ENCODE peak calls at places on chromosomes 6 and 20, in seven cellular contexts. D is tibial artery, F is astrocyte of the cerebellum, A is heart left ventricle, U is GM13976, J is ovary, I is psoas muscle. N is an unnamed sample.
A peak's percentile ranks its signal among the peaks of the same experiment; 100 is the strongest.

GRCh38 chr6:33314943-33315752 is 1.3 kb upstream of the TAPBP start:
- DNase-seq in D (no peak), F (no peak), A (peak; percentile 59), U (peak; percentile 31), J (peak; percentile 58), I (peak; percentile 52), N (no peak)

GRCh38 chr20:44014807-44015732 is 100.4 kb downstream of the TOX2 start:
- DNase-seq in D (no peak), F (no peak), A (no peak), U (no peak), J (no peak), I (no peak), N (no peak)

GRCh38 chr6:129696843-129697242 is 13.1 kb downstream of the ARHGAP18 start:
- DNase-seq in D (no peak), F (no peak), A (no peak), U (no peak), J (no peak), I (no peak), N (no peak)

GRCh38 chr6:36627801-36628246 is 33.7 kb downstream of the SRSF3 start:
- DNase-seq in D (peak; percentile 69), F (peak; percentile 72), A (peak; percentile 74), U (no peak), J (peak; percentile 71), I (no peak), N (no peak)

GRCh38 chr20:47735412-47736400 is 49.6 kb downstream of the SULF2 start:
- DNase-seq in D (peak; percentile 40), F (no peak), A (peak; percentile 62), U (no peak), J (no peak), I (peak; percentile 36), N (peak; percentile 91)

GRCh38 chr6:161383951-161384350 is 110.1 kb upstream of the AGPAT4 start:
- DNase-seq in D (no peak), F (no peak), A (no peak), U (no peak), J (no peak), I (no peak), N (no peak)

GRCh38 chr6:51352506-51353029 is 533.9 kb downstream of the TFAP2B start:
- DNase-seq in D (no peak), F (no peak), A (no peak), U (no peak), J (no peak), I (no peak), N (no peak)

GRCh38 chr20:35238746-35239145 is 12.3 kb downstream of the MMP24 start:
- DNase-seq in D (no peak), F (no peak), A (no peak), U (no peak), J (no peak), I (no peak), N (no peak)

GRCh38 chr6:165668951-165669350 is 5.9 kb upstream of the PDE10A start:
- DNase-seq in D (no peak), F (no peak), A (no peak), U (no peak), J (no peak), I (no peak), N (no peak)

GRCh38 chr6:167152858-167153257 is 4.9 kb downstream of the GPR31 start:
- DNase-seq in D (no peak), F (no peak), A (no peak), U (no peak), J (no peak), I (no peak), N (no peak)

GRCh38 chr20:61293951-61294350 is 41.9 kb downstream of the CDH4 start:
- DNase-seq in D (no peak), F (no peak), A (no peak), U (no peak), J (no peak), I (no peak), N (no peak)

GRCh38 chr6:163577404-163577803 is 162.9 kb downstream of the QKI start:
- DNase-seq in D (no peak), F (no peak), A (no peak), U (no peak), J (no peak), I (no peak), N (no peak)

GRCh38 chr6:82780334-82780733 is 285.3 kb downstream of the UBE3D start:
- DNase-seq in D (no peak), F (no peak), A (no peak), U (no peak), J (no peak), I (no peak), N (no peak)

GRCh38 chr20:63740070-63740500 is 509 bp downstream of the SLC2A4RG start:
- DNase-seq in D (peak; percentile 42), F (no peak), A (peak; percentile 67), U (peak; percentile 75), J (peak; percentile 63), I (no peak), N (no peak)

GRCh38 chr20:50488236-50488806 is 21.9 kb upstream of the PTPN1 start:
- DNase-seq in D (no peak), F (no peak), A (no peak), U (no peak), J (no peak), I (no peak), N (no peak)

GRCh38 chr6:4253604-4254211 is 118.3 kb upstream of the ECI2 start:
- DNase-seq in D (no peak), F (peak; percentile 34), A (no peak), U (no peak), J (no peak), I (peak; percentile 26), N (no peak)

GRCh38 chr6:143179096-143179495 is 118.4 kb downstream of the AIG1 start:
- DNase-seq in D (no peak), F (no peak), A (no peak), U (no peak), J (no peak), I (no peak), N (no peak)

GRCh38 chr6:116431964-116432595 is 29.1 kb upstream of the CALHM6 start:
- DNase-seq in D (no peak), F (no peak), A (no peak), U (no peak), J (no peak), I (no peak), N (no peak)

GRCh38 chr6:80382796-80383195 is 276.3 kb downstream of the BCKDHB start:
- DNase-seq in D (no peak), F (peak; percentile 15), A (no peak), U (no peak), J (no peak), I (no peak), N (no peak)

GRCh38 chr20:63635431-63636141 is 8.7 kb upstream of the GMEB2 start:
- DNase-seq in D (no peak), F (no peak), A (peak; percentile 45), U (no peak), J (no peak), I (no peak), N (no peak)

GRCh38 chr6:4687989-4688947 is 87.9 kb upstream of the CDYL start:
- DNase-seq in D (peak; percentile 34), F (no peak), A (no peak), U (no peak), J (no peak), I (peak; percentile 20), N (peak; percentile 80)

GRCh38 chr20:6466065-6466810 is 301.2 kb upstream of the BMP2 start:
- DNase-seq in D (no peak), F (no peak), A (no peak), U (no peak), J (no peak), I (no peak), N (no peak)

GRCh38 chr6:19849196-19849595 is 12.0 kb downstream of the ID4 start:
- DNase-seq in D (no peak), F (no peak), A (no peak), U (no peak), J (no peak), I (no peak), N (no peak)

GRCh38 chr6:161292145-161292544 is 18.3 kb upstream of the AGPAT4 start:
- DNase-seq in D (no peak), F (no peak), A (no peak), U (no peak), J (no peak), I (no peak), N (no peak)

GRCh38 chr6:143339223-143339622 is 111.3 kb downstream of the ADAT2 start:
- DNase-seq in D (no peak), F (no peak), A (no peak), U (no peak), J (no peak), I (no peak), N (no peak)

GRCh38 chr6:133623621-133624020 is 265.3 kb upstream of the TCF21 start:
- DNase-seq in D (no peak), F (no peak), A (no peak), U (no peak), J (no peak), I (no peak), N (no peak)

DNA sequence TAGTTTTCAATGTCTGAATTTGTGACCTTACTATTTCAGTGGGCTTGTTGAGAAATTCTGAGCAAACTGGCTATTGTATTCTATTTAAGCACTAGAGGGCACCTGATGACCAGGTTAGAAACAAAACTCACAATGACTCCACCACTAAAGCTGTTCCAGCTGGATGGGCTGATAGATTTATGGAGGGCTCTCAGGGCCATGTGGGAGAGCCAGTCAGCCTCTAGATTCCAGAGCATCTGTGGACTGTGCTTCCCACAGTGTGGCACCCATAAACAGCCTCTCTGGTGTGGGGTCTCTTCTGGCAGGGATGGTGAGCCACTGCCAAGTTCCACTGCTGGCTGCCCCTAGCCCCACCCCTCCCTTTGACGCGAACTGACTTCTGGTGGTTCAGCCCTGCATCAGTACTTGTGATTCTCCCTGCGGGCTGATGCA is 29.2 kb downstream of the C6orf58 start:
- DNase-seq in D (no peak), F (peak; percentile 46), A (no peak), U (no peak), J (no peak), I (no peak), N (no peak)
- TF ChIP-seq CTCF in D (no peak), F (peak; percentile 44), A (no peak), U (no peak), J (no peak), I (no peak), N (no peak)

GRCh38 chr20:56952258-56952929 is 314.0 kb downstream of the BMP7 start:
- DNase-seq in D (no peak), F (no peak), A (no peak), U (no peak), J (no peak), I (no peak), N (no peak)
- TF ChIP-seq CTCF in D (no peak), F (no peak), A (no peak), U (no peak), J (no peak), I (no peak), N (no peak)

DNA sequence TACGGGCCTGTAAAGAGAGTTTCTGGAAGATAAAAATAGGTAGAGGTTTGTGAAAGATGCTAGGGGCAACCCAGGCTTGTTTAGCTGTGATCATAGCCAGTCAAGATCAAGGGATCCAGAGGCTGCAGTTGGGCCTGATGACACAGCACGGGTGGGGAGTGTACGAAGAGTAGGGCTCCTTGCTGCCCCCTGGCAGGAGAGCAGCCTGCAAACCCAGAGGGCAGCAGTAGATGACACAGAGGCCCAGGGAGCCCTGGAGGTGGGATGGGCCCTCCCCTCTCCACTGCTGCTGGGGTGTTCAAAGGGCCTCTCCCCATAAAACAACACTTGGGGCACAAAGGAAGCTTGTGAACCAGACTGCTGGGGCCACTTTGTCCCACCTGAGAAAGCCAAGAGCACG is 47.2 kb downstream of the VEGFA start:
- DNase-seq in D (no peak), F (no peak), A (peak; percentile 75), U (no peak), J (no peak), I (peak; percentile 65), N (peak; percentile 82)
- TF ChIP-seq CTCF in D (no peak), F (peak; percentile 19), A (peak; percentile 46), U (no peak), J (no peak), I (peak; percentile 47), N (peak; percentile 72)

GRCh38 chr6:77021232-77021631 is 442.1 kb downstream of the HTR1B start:
- DNase-seq in D (no peak), F (no peak), A (no peak), U (no peak), J (no peak), I (no peak), N (no peak)
- TF ChIP-seq CTCF in D (no peak), F (no peak), A (no peak), U (no peak), J (no peak), I (no peak), N (no peak)

N was measured in CD14-positive monocyte.